ENCODE peak calls at places on chromosomes 16 and 17, in four cellular contexts. B is amniotic stem cell; L is lower lobe of right lung; P is activated naive CD4-positive, alpha-beta T cell treated with anti-CD3 and anti-CD28 coated beads, Interleukin-2, amount 50 U/mL, for 16 hours. V is an unnamed sample.

GRCh38 chr17:1229354-1229890 is 40.8 kb upstream of the BHLHA9 start:
- DNase-seq in B (no peak), L (peak; percentile 90), P (peak; percentile 29), V (peak; percentile 76)

GRCh38 chr17:75411328-75412067 is 6.0 kb upstream of the GRB2 start:
- DNase-seq in B (no peak), L (no peak), P (no peak), V (no peak)

GRCh38 chr17:6554336-6554735 is 2.0 kb downstream of the PITPNM3 start:
- DNase-seq in B (no peak), L (no peak), P (no peak), V (no peak)

GRCh38 chr17:50203086-50203485 is 1.7 kb upstream of the COL1A1 start:
- DNase-seq in B (no peak), L (no peak), P (no peak), V (no peak)

GRCh38 chr17:7263071-7263800 is 958 bp upstream of the CLDN7 start:
- DNase-seq in B (no peak), L (peak; percentile 82), P (no peak), V (peak; percentile 69)

GRCh38 chr16:66687906-66688625 is 8.5 kb downstream of the CMTM4 start:
- DNase-seq in B (no peak), L (no peak), P (no peak), V (no peak)

GRCh38 chr16:79264237-79265104 is 336.1 kb downstream of the MAF start:
- DNase-seq in B (no peak), L (no peak), P (no peak), V (no peak)

GRCh38 chr17:49146620-49147306 is 14.2 kb downstream of the B4GALNT2 start:
- DNase-seq in B (peak; percentile 97), L (no peak), P (no peak), V (no peak)

GRCh38 chr17:67270411-67270810 is 25.4 kb upstream of the HELZ start:
- DNase-seq in B (no peak), L (no peak), P (no peak), V (no peak)

GRCh38 chr16:81717662-81718189 is 61.4 kb upstream of the PLCG2 start:
- DNase-seq in B (no peak), L (no peak), P (no peak), V (peak; percentile 69)

GRCh38 chr16:89256651-89257254 is 39.2 kb downstream of the ZNF778 start:
- DNase-seq in B (peak; percentile 58), L (peak; percentile 70), P (peak; percentile 86), V (peak; percentile 93)

GRCh38 chr16:1784977-1785845 is 2.5 kb downstream of the NUBP2 start:
- DNase-seq in B (no peak), L (no peak), P (no peak), V (no peak)

GRCh38 chr17:79789943-79790804 is 6.7 kb downstream of the CBX8 start:
- DNase-seq in B (peak; percentile 19), L (peak; percentile 73), P (no peak), V (no peak)

V was measured in activated effector memory CD4-positive, alpha-beta T cell treated with anti-CD3 and anti-CD28 coated beads, Interleukin-2, amount 50 U/mL, for 16 hours.